ENCODE peak calls at places on chromosomes 6 and 20, in seven cellular contexts. Q is A549; K is CD8-positive, alpha-beta T cell; J is heart left ventricle; O is aorta; R is Peyer's patch; L is lung. I is an unnamed sample.

GRCh38 chr6:26195924-26196845 is 109.0 kb downstream of the HFE start:
- DNase-seq in Q (no peak), K (peak; percentile 40), J (no peak), O (no peak), R (no peak), L (no peak), I (no peak)

GRCh38 chr6:25315778-25316177 is 36.6 kb downstream of the CARMIL1 start:
- DNase-seq in Q (no peak), K (no peak), J (no peak), O (no peak), R (no peak), L (no peak), I (no peak)

GRCh38 chr6:166673309-166673708 is 46.3 kb upstream of the RPS6KA2 start:
- DNase-seq in Q (no peak), K (no peak), J (peak; percentile 10), O (no peak), R (no peak), L (no peak), I (no peak)

GRCh38 chr20:44643596-44644383 is 7.7 kb downstream of the ADA start:
- DNase-seq in Q (peak; percentile 62), K (peak; percentile 68), J (peak; percentile 89), O (peak; percentile 86), R (no peak), L (peak; percentile 56), I (peak; percentile 66)

GRCh38 chr6:25280617-25280990 is 1.4 kb downstream of the CARMIL1 start:
- DNase-seq in Q (no peak), K (no peak), J (no peak), O (no peak), R (no peak), L (no peak), I (no peak)

GRCh38 chr6:6875818-6876470 is 231.8 kb upstream of the RREB1 start:
- DNase-seq in Q (peak; percentile 59), K (no peak), J (no peak), O (no peak), R (no peak), L (no peak), I (no peak)

GRCh38 chr6:85421963-85422362 is 27.9 kb upstream of the NT5E start:
- DNase-seq in Q (no peak), K (no peak), J (no peak), O (no peak), R (no peak), L (no peak), I (no peak)

GRCh38 chr6:143223895-143224294 is 163.2 kb downstream of the AIG1 start:
- DNase-seq in Q (no peak), K (no peak), J (peak; percentile 76), O (no peak), R (peak; percentile 82), L (no peak), I (no peak)

GRCh38 chr6:7431241-7431593 is 41.6 kb downstream of the RIOK1 start:
- DNase-seq in Q (no peak), K (no peak), J (no peak), O (no peak), R (no peak), L (no peak), I (no peak)

GRCh38 chr20:48329676-48330644 is 497.8 kb downstream of the PREX1 start:
- DNase-seq in Q (peak; percentile 39), K (no peak), J (no peak), O (no peak), R (no peak), L (no peak), I (no peak)

GRCh38 chr6:148570456-148570855 is 176.4 kb upstream of the UST start:
- DNase-seq in Q (no peak), K (no peak), J (no peak), O (no peak), R (no peak), L (no peak), I (no peak)

GRCh38 chr6:36131517-36132220 is 1.4 kb downstream of the MAPK13 start:
- DNase-seq in Q (no peak), K (peak; percentile 47), J (no peak), O (no peak), R (peak; percentile 75), L (peak; percentile 67), I (peak; percentile 40)

GRCh38 chr20:24353135-24353694 is 116.2 kb upstream of the SYNDIG1 start:
- DNase-seq in Q (no peak), K (no peak), J (no peak), O (no peak), R (no peak), L (no peak), I (no peak)

GRCh38 chr6:4282926-4283325 is 147.6 kb upstream of the ECI2 start:
- DNase-seq in Q (no peak), K (no peak), J (no peak), O (no peak), R (no peak), L (no peak), I (no peak)

GRCh38 chr20:7924692-7925091 is 15.6 kb downstream of the HAO1 start:
- DNase-seq in Q (no peak), K (no peak), J (no peak), O (no peak), R (no peak), L (no peak), I (no peak)

GRCh38 chr20:24731312-24731711 is 217.8 kb upstream of the CST7 start:
- DNase-seq in Q (no peak), K (no peak), J (no peak), O (no peak), R (no peak), L (peak; percentile 25), I (no peak)

GRCh38 chr20:14634666-14635065 is 297.3 kb upstream of the FLRT3 start:
- DNase-seq in Q (no peak), K (no peak), J (no peak), O (no peak), R (no peak), L (no peak), I (no peak)

GRCh38 chr6:11805259-11806053 is 26.9 kb upstream of the ADTRP start:
- DNase-seq in Q (no peak), K (no peak), J (no peak), O (no peak), R (peak; percentile 77), L (no peak), I (no peak)

GRCh38 chr6:139135578-139136545 is 982 bp downstream of the HECA start:
- DNase-seq in Q (peak; percentile 7), K (peak; percentile 62), J (peak; percentile 84), O (peak; percentile 84), R (peak; percentile 85), L (peak; percentile 72), I (peak; percentile 52)

GRCh38 chr6:165978482-165978881 is 189.2 kb downstream of the TBXT start:
- DNase-seq in Q (no peak), K (no peak), J (no peak), O (no peak), R (no peak), L (no peak), I (no peak)

GRCh38 chr20:35339007-35339406 is 46.8 kb upstream of the FAM83C start:
- DNase-seq in Q (no peak), K (no peak), J (no peak), O (no peak), R (no peak), L (no peak), I (no peak)

GRCh38 chr20:12241065-12241464 is 323.4 kb downstream of the BTBD3 start:
- DNase-seq in Q (no peak), K (no peak), J (no peak), O (no peak), R (no peak), L (no peak), I (no peak)

GRCh38 chr6:163782436-163783003 is 368.0 kb downstream of the QKI start:
- DNase-seq in Q (no peak), K (no peak), J (no peak), O (peak; percentile 50), R (no peak), L (no peak), I (no peak)

DNA sequence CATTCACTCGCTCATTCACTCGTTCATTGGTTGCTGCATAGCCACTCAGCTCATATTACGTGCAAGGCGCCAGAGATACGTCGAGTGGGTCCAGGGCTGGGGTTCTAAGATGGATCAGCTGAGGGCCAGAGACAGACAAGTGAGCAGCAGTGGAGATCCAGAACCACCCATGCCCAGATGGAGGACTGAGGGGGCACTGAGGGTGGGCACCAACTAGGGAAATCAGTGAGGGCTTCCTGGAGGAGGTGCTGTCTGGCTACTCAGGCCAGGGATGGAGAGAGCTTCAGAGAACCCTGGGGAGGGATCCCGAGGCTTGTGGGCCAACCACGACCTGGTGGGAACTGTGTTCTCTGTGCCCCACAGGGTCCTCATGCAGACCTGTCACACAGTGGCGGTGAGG is 364 bp upstream of the SPDEF start:
- DNase-seq in Q (no peak), K (no peak), J (no peak), O (no peak), R (no peak), L (no peak), I (no peak)
- H3K4me1 ChIP-seq in Q (peaks cover 53% of the 10 kb centered on the region), K (no peaks in the 10 kb centered on the region), J (no peaks in the 10 kb centered on the region), O (no peaks in the 10 kb centered on the region), R (no peaks in the 10 kb centered on the region), L (peaks cover 5% of the 10 kb centered on the region), I (no peaks in the 10 kb centered on the region)

GRCh38 chr6:125867483-125867935 is 76.7 kb downstream of the NCOA7 start:
- DNase-seq in Q (no peak), K (no peak), J (no peak), O (no peak), R (no peak), L (peak; percentile 45), I (no peak)
- H3K4me1 ChIP-seq in Q (peaks cover 44% of the 10 kb centered on the region), K (no peaks in the 10 kb centered on the region), J (peaks cover 15% of the 10 kb centered on the region), O (peaks cover 2% of the 10 kb centered on the region), R (no peaks in the 10 kb centered on the region), L (no peaks in the 10 kb centered on the region), I (no peaks in the 10 kb centered on the region)

GRCh38 chr20:57451759-57452661 is 60.8 kb downstream of the RBM38 start:
- DNase-seq in Q (no peak), K (no peak), J (peak; percentile 73), O (no peak), R (no peak), L (no peak), I (no peak)
- H3K4me1 ChIP-seq in Q (peaks cover 13% of the 10 kb centered on the region), K (peaks cover 40% of the 10 kb centered on the region), J (peaks cover 25% of the 10 kb centered on the region), O (no peaks in the 10 kb centered on the region), R (peaks cover 27% of the 10 kb centered on the region), L (peaks cover 2% of the 10 kb centered on the region), I (no peaks in the 10 kb centered on the region)

GRCh38 chr6:54095740-54096139 is 15.5 kb upstream of the MLIP start:
- DNase-seq in Q (no peak), K (no peak), J (no peak), O (no peak), R (no peak), L (no peak), I (no peak)

GRCh38 chr6:54098450-54099044 is 12.7 kb upstream of the MLIP start:
- DNase-seq in Q (no peak), K (no peak), J (no peak), O (no peak), R (no peak), L (no peak), I (no peak)

GRCh38 chr6:54099201-54099600 is 12.0 kb upstream of the MLIP start:
- DNase-seq in Q (no peak), K (no peak), J (no peak), O (no peak), R (no peak), L (no peak), I (no peak)

GRCh38 chr6:54096811-54097210 is 14.4 kb upstream of the MLIP start:
- DNase-seq in Q (no peak), K (no peak), J (no peak), O (no peak), R (no peak), L (no peak), I (no peak)

DNA sequence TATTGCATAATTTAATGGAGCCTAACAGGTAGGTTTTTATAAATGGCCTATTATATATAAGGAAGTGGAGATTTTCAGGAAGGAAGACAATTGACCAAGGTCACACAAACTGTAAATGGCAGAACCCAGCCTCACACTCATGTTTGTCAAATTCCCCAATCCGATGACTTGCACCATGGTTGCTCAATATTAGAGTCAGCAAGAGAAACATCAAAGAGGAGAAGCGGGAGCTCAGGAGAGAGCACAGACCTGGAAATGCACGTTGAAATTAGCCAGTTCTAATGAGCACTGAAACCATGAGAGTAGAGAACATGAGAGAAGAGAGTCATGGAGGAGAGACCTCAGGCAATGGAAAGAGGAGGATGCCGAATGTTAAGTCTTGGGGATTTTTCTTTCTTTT is 13.5 kb upstream of the MLIP start:
- DNase-seq in Q (no peak), K (no peak), J (no peak), O (no peak), R (no peak), L (no peak), I (no peak)
- H3K4me1 ChIP-seq in Q (no peaks in the 10 kb centered on the region), K (no peaks in the 10 kb centered on the region), J (peaks cover 41% of the 10 kb centered on the region), O (no peaks in the 10 kb centered on the region), R (no peaks in the 10 kb centered on the region), L (no peaks in the 10 kb centered on the region), I (no peaks in the 10 kb centered on the region)

I was measured in uterus.